ENCODE peak calls at places on chromosome 6, in four cellular contexts. L is left ventricle myocardium superior, G is fibroblast of lung, C is cortex of kidney. W is an unnamed sample.

GRCh38 chr6:151036869-151037680 is 171.6 kb downstream of the MTHFD1L start:
- DNase-seq in L (no peak), G (no peak), C (no peak), W (no peak)

GRCh38 chr6:36706339-36706738 is 8.7 kb downstream of the RAB44 start:
- DNase-seq in L (no peak), G (no peak), C (no peak), W (no peak)

GRCh38 chr6:20704325-20704724 is 170.1 kb downstream of the CDKAL1 start:
- DNase-seq in L (no peak), G (no peak), C (no peak), W (no peak)

GRCh38 chr6:4637691-4638433 is 138.3 kb upstream of the CDYL start:
- DNase-seq in L (no peak), G (peak; percentile 69), C (no peak), W (no peak)

GRCh38 chr6:47034919-47035318 is 7.2 kb downstream of the ADGRF1 start:
- DNase-seq in L (no peak), G (peak; percentile 84), C (no peak), W (peak; percentile 76)

GRCh38 chr6:105269390-105269789 is 89.6 kb upstream of the POPDC3 start:
- DNase-seq in L (no peak), G (no peak), C (no peak), W (no peak)

GRCh38 chr6:29965873-29966601 is 23.7 kb downstream of the HLA-A start:
- DNase-seq in L (peak; percentile 88), G (peak; percentile 43), C (no peak), W (peak; percentile 88)

GRCh38 chr6:35025241-35026188 is 115.6 kb downstream of the TCP11 start:
- DNase-seq in L (no peak), G (no peak), C (no peak), W (no peak)

GRCh38 chr6:20540683-20541082 is 6.4 kb downstream of the CDKAL1 start:
- DNase-seq in L (no peak), G (peak; percentile 51), C (no peak), W (no peak)